ENCODE peak calls at places on chromosomes 1 and 21, in nine cellular contexts. J is activated naive CD4-positive, alpha-beta T cell; N is fibroblast of lung; R is WTC11; L is EL; Z is endothelial cell; E is natural killer cell; Q is HTR-8/SVneo; D is small intestine. C is an unnamed sample.
A peak's percentile ranks its signal among the peaks of the same experiment; 100 is the strongest.

GRCh38 chr1:11286735-11287410 is 13.9 kb downstream of the UBIAD1 start:
- DNase-seq in L (peak; percentile 45), R (no peak), Q (no peak), D (no peak), Z (no peak), E (no peak), J (no peak), N (peak; percentile 32), C (no peak)

GRCh38 chr1:211695135-211695816 is 19.9 kb upstream of the NEK2 start:
- DNase-seq in D (no peak), J (no peak), Q (no peak), L (no peak), Z (no peak), E (no peak), R (no peak), N (no peak), C (no peak)

GRCh38 chr1:230382060-230382491 is 44.1 kb downstream of the PGBD5 start:
- DNase-seq in L (peak; percentile 33), D (no peak), Z (no peak), N (peak; percentile 23), Q (peak; percentile 23), R (peak; percentile 53), J (no peak), E (no peak), C (no peak)

GRCh38 chr1:228085287-228085926 is 2.9 kb downstream of the ARF1 start:
- DNase-seq in J (no peak), N (peak; percentile 76), R (no peak), E (no peak), D (peak; percentile 72), L (peak; percentile 85), Q (no peak), Z (no peak), C (no peak)

GRCh38 chr1:227787513-227788278 is 27.8 kb upstream of the PRSS38 start:
- DNase-seq in R (peak; percentile 95), L (peak; percentile 90), E (no peak), Z (peak; percentile 68), J (peak; percentile 73), D (peak; percentile 96), N (peak; percentile 95), Q (peak; percentile 95), C (peak; percentile 90)

GRCh38 chr1:222073307-222073995 is 331.6 kb upstream of the DUSP10 start:
- DNase-seq in J (no peak), D (no peak), E (no peak), N (peak; percentile 94), Z (no peak), R (no peak), L (peak; percentile 89), Q (peak; percentile 21), C (no peak)

GRCh38 chr1:45785583-45785982 is 17.8 kb upstream of the MAST2 start:
- DNase-seq in D (no peak), R (no peak), J (no peak), E (no peak), N (no peak), Z (no peak), Q (no peak), L (no peak), C (no peak)

GRCh38 chr1:172813330-172813729 is 154.4 kb downstream of the FASLG start:
- DNase-seq in R (no peak), N (no peak), L (no peak), D (no peak), Z (no peak), E (no peak), J (no peak), Q (no peak), C (no peak)

GRCh38 chr1:61606448-61607312 is 118.3 kb downstream of the TM2D1 start:
- DNase-seq in J (no peak), R (no peak), Z (no peak), L (peak; percentile 18), Q (no peak), E (no peak), N (peak; percentile 39), D (no peak), C (no peak)

GRCh38 chr1:61434276-61434675 is 290.7 kb downstream of the TM2D1 start:
- DNase-seq in J (no peak), E (no peak), Z (no peak), D (no peak), Q (no peak), L (no peak), R (no peak), N (peak; percentile 48), C (peak; percentile 53)

GRCh38 chr1:231883382-231883781 is 256.8 kb downstream of the DISC1 start:
- DNase-seq in N (no peak), Z (no peak), E (no peak), J (no peak), L (no peak), Q (no peak), D (no peak), R (peak; percentile 41), C (no peak)

GRCh38 chr1:111990878-111991760 is 1.7 kb upstream of the KCND3 start:
- DNase-seq in D (peak; percentile 41), E (no peak), N (peak; percentile 36), J (no peak), Z (peak; percentile 37), R (peak; percentile 67), Q (peak; percentile 40), L (peak; percentile 39), C (no peak)

GRCh38 chr21:25579402-25580016 is 27.8 kb downstream of the MRPL39 start:
- DNase-seq in E (no peak), N (no peak), Q (no peak), R (no peak), Z (no peak), L (no peak), J (no peak), D (no peak), C (no peak)

GRCh38 chr1:228062085-228062791 is 20.3 kb upstream of the ARF1 start:
- DNase-seq in E (no peak), L (no peak), Q (no peak), Z (no peak), R (no peak), N (no peak), D (no peak), J (no peak), C (no peak)

GRCh38 chr1:193115629-193116227 is 6.1 kb upstream of the CDC73 start:
- DNase-seq in Q (peak; percentile 81), Z (no peak), D (peak; percentile 75), J (no peak), N (peak; percentile 100), L (peak; percentile 98), R (no peak), E (no peak), C (peak; percentile 89)

GRCh38 chr1:193019442-193020026 is 39.6 kb downstream of the UCHL5 start:
- DNase-seq in L (peak; percentile 48), Q (peak; percentile 33), N (peak; percentile 55), J (no peak), R (no peak), Z (no peak), D (peak; percentile 77), E (no peak), C (peak; percentile 11)